ENCODE peak calls at places on chromosomes 7 and 10, in ten cellular contexts. U, W, I, Q, C, L, R, H, X and M are unnamed samples.
A peak's percentile ranks its signal among the peaks of the same experiment; 100 is the strongest.

GRCh38 chr7:132511921-132512320 is 64.3 kb downstream of the PLXNA4 start:
- DNase-seq in H (no peak), W (no peak), I (no peak), L (no peak), C (no peak), R (no peak), X (no peak), Q (no peak), U (no peak), M (no peak)

GRCh38 chr10:132396495-132397035 is 435 bp upstream of the PWWP2B start:
- DNase-seq in C (no peak), I (peak; percentile 47), U (no peak), X (peak; percentile 72), R (no peak), H (no peak), Q (peak; percentile 89), L (no peak), W (peak; percentile 89), M (peak; percentile 92)

GRCh38 chr10:59807629-59808620 is 54.7 kb upstream of the MRLN start:
- DNase-seq in L (no peak), U (no peak), I (no peak), W (peak; percentile 92), C (no peak), H (no peak), Q (no peak), R (no peak), X (no peak), M (no peak)

GRCh38 chr10:1061930-1062769 is 6.0 kb downstream of the WDR37 start:
- DNase-seq in C (no peak), U (no peak), Q (no peak), X (no peak), I (no peak), H (no peak), L (no peak), W (no peak), R (peak; percentile 41), M (no peak)

GRCh38 chr10:89118091-89118490 is 89.0 kb downstream of the CH25H start:
- DNase-seq in H (no peak), U (no peak), W (no peak), C (no peak), R (peak; percentile 65), X (no peak), I (no peak), Q (no peak), L (peak; percentile 37), M (no peak)

GRCh38 chr7:150357771-150358427 is 10.7 kb upstream of the REPIN1 start:
- DNase-seq in C (peak; percentile 68), R (no peak), W (no peak), I (no peak), U (peak; percentile 83), X (no peak), L (no peak), Q (no peak), H (no peak), M (no peak)

GRCh38 chr10:3426190-3426845 is 253.7 kb upstream of the PITRM1 start:
- DNase-seq in R (peak; percentile 50), L (peak; percentile 68), X (no peak), H (no peak), W (no peak), I (no peak), Q (peak; percentile 28), C (no peak), U (no peak), M (no peak)

GRCh38 chr7:138755831-138756590 is 41.8 kb upstream of the TMEM213 start:
- DNase-seq in W (no peak), I (no peak), Q (no peak), X (no peak), C (peak; percentile 46), H (no peak), L (no peak), R (no peak), U (no peak), M (no peak)

GRCh38 chr7:2715341-2716231 is 27.6 kb downstream of the AMZ1 start:
- DNase-seq in I (peak; percentile 29), W (no peak), H (no peak), X (peak; percentile 71), R (peak; percentile 9), L (no peak), U (no peak), C (no peak), Q (no peak), M (no peak)

GRCh38 chr7:75010036-75010435 is 45.5 kb downstream of the CASTOR2 start:
- DNase-seq in L (no peak), H (no peak), C (no peak), W (no peak), U (no peak), X (no peak), Q (no peak), R (no peak), I (no peak), M (no peak)

GRCh38 chr10:133258066-133258817 is 18.4 kb downstream of the ADAM8 start:
- DNase-seq in I (peak; percentile 50), U (no peak), R (no peak), H (no peak), W (no peak), X (peak; percentile 72), L (no peak), C (no peak), Q (no peak), M (peak; percentile 66)

GRCh38 chr7:45163692-45164052 is 6.1 kb downstream of the RAMP3 start:
- DNase-seq in H (no peak), L (no peak), Q (no peak), X (no peak), I (no peak), U (no peak), W (peak; percentile 8), R (no peak), C (no peak), M (no peak)

GRCh38 chr7:134770676-134771075 is 8.8 kb upstream of the CALD1 start:
- DNase-seq in R (no peak), X (no peak), L (no peak), H (no peak), Q (no peak), W (no peak), U (no peak), I (no peak), C (no peak), M (no peak)

GRCh38 chr10:7258948-7259523 is 151.8 kb downstream of the SFMBT2 start:
- DNase-seq in H (no peak), W (no peak), C (no peak), X (peak; percentile 82), Q (no peak), L (no peak), U (no peak), I (peak; percentile 56), R (no peak), M (peak; percentile 27)

GRCh38 chr10:129744134-129744895 is 219.8 kb downstream of the EBF3 start:
- DNase-seq in R (no peak), U (no peak), I (no peak), L (no peak), X (no peak), W (no peak), C (no peak), Q (no peak), H (no peak), M (peak; percentile 4)

GRCh38 chr7:1610013-1610677 is 40.3 kb upstream of the PSMG3 start:
- DNase-seq in L (no peak), C (no peak), H (no peak), R (no peak), U (no peak), I (no peak), X (no peak), Q (no peak), W (no peak), M (no peak)

GRCh38 chr7:56121440-56121839 is 5.2 kb upstream of the NUPR2 start:
- DNase-seq in R (no peak), X (no peak), C (no peak), U (no peak), W (no peak), Q (no peak), L (no peak), H (no peak), I (no peak), M (no peak)

GRCh38 chr7:128167316-128167691 is 73.8 kb upstream of the LEP start:
- DNase-seq in Q (peak; percentile 81), W (no peak), X (peak; percentile 16), H (no peak), R (peak; percentile 29), L (no peak), C (peak; percentile 80), I (no peak), U (no peak), M (peak; percentile 72)

GRCh38 chr10:80154978-80155695 is 22.6 kb downstream of the PLAC9 start:
- DNase-seq in U (no peak), W (no peak), L (peak; percentile 86), R (peak; percentile 89), C (no peak), H (no peak), X (no peak), Q (peak; percentile 82), I (no peak), M (no peak)

GRCh38 chr7:39811161-39811614 is 138.9 kb upstream of the CDK13 start:
- DNase-seq in I (no peak), X (no peak), W (no peak), C (peak; percentile 70), L (peak; percentile 57), U (no peak), H (no peak), Q (peak; percentile 50), R (peak; percentile 62), M (no peak)

GRCh38 chr10:79067241-79068202 is 1.2 kb upstream of the ZMIZ1 start:
- DNase-seq in X (peak; percentile 88), R (peak; percentile 77), I (peak; percentile 87), H (peak; percentile 82), C (no peak), L (peak; percentile 81), U (peak; percentile 56), W (peak; percentile 94), Q (peak; percentile 90), M (peak; percentile 94)

GRCh38 chr7:42027521-42027920 is 209.5 kb downstream of the GLI3 start:
- DNase-seq in C (no peak), I (no peak), W (no peak), L (no peak), R (no peak), Q (no peak), U (no peak), X (no peak), H (no peak), M (no peak)

GRCh38 chr7:114777288-114777687 is 144.6 kb upstream of the MDFIC start:
- DNase-seq in H (no peak), W (no peak), R (no peak), C (no peak), L (no peak), X (no peak), I (no peak), U (no peak), Q (no peak), M (no peak)

GRCh38 chr7:82975811-82976468 is 186.7 kb downstream of the PCLO start:
- DNase-seq in R (no peak), W (no peak), X (no peak), C (no peak), L (no peak), H (no peak), I (no peak), U (no peak), Q (no peak), M (no peak)

GRCh38 chr10:125063256-125063945 is 97.0 kb downstream of the CTBP2 start:
- DNase-seq in C (no peak), X (no peak), Q (no peak), L (no peak), W (peak; percentile 36), R (no peak), I (no peak), H (no peak), U (no peak), M (no peak)

GRCh38 chr7:31858051-31858450 is 171.0 kb downstream of the PPP1R17 start:
- DNase-seq in H (no peak), I (no peak), X (no peak), C (no peak), Q (no peak), U (no peak), L (no peak), W (no peak), R (no peak), M (no peak)

GRCh38 chr7:130141161-130141857 is 63.9 kb downstream of the TMEM209 start:
- DNase-seq in Q (peak; percentile 88), H (peak; percentile 80), C (no peak), I (peak; percentile 52), W (peak; percentile 80), U (no peak), R (peak; percentile 67), L (no peak), X (peak; percentile 68), M (peak; percentile 83)

GRCh38 chr10:64091889-64092288 is 570.7 kb downstream of the REEP3 start:
- DNase-seq in U (no peak), H (no peak), W (no peak), C (no peak), X (no peak), R (no peak), Q (no peak), L (no peak), I (no peak), M (no peak)